ENCODE peak calls at places on chromosomes 6 and 20, in four cellular contexts. R is C1 segment of cervical spinal cord, S is head of caudate nucleus, G is HS-5. O is an unnamed sample.

GRCh38 chr20:55239269-55239668 is 763.9 kb downstream of the DOK5 start:
- DNase-seq in R (no peak), S (no peak), G (no peak), O (no peak)

GRCh38 chr6:149896491-149896890 is 1.4 kb downstream of the RAET1E start:
- DNase-seq in R (no peak), S (no peak), G (no peak), O (peak; percentile 48)

GRCh38 chr20:48800227-48800626 is 27.6 kb downstream of the PREX1 start:
- DNase-seq in R (no peak), S (no peak), G (no peak), O (no peak)

GRCh38 chr20:61271273-61272221 is 19.5 kb downstream of the CDH4 start:
- DNase-seq in R (peak; percentile 18), S (peak; percentile 67), G (no peak), O (peak; percentile 36)

GRCh38 chr6:68975064-68975463 is 340.0 kb downstream of the ADGRB3 start:
- DNase-seq in R (peak; percentile 36), S (peak; percentile 84), G (no peak), O (no peak)

GRCh38 chr20:42373049-42373448 is 754.9 kb upstream of the CHD6 start:
- DNase-seq in R (no peak), S (no peak), G (no peak), O (no peak)

GRCh38 chr6:3247255-3248146 is 11.2 kb upstream of the PSMG4 start:
- DNase-seq in R (peak; percentile 94), S (peak; percentile 89), G (no peak), O (peak; percentile 76)

GRCh38 chr6:81067057-81067456 is 685.4 kb downstream of the TENT5A start:
- DNase-seq in R (no peak), S (no peak), G (no peak), O (no peak)

GRCh38 chr6:32954983-32955802 is 2.3 kb upstream of the HLA-DMA start:
- DNase-seq in R (no peak), S (no peak), G (no peak), O (no peak)

GRCh38 chr6:99514089-99514488 is 1.1 kb downstream of the USP45 start:
- DNase-seq in R (peak; percentile 4), S (no peak), G (no peak), O (peak; percentile 17)

GRCh38 chr6:138382498-138383265 is 5.0 kb downstream of the SMIM28 start:
- DNase-seq in R (no peak), S (no peak), G (no peak), O (no peak)

GRCh38 chr6:111725446-111726112 is 119.9 kb upstream of the TRAF3IP2 start:
- DNase-seq in R (no peak), S (peak; percentile 43), G (no peak), O (peak; percentile 39)

GRCh38 chr6:87382861-87383260 is 24.9 kb upstream of the CFAP206 start:
- DNase-seq in R (no peak), S (no peak), G (no peak), O (no peak)

GRCh38 chr6:41344865-41345264 is 9.5 kb downstream of the NCR2 start:
- DNase-seq in R (no peak), S (no peak), G (no peak), O (no peak)

GRCh38 chr6:961407-961930 is 268.5 kb upstream of the EXOC2 start:
- DNase-seq in R (no peak), S (no peak), G (no peak), O (no peak)

GRCh38 chr6:156848533-156848932 is 71.4 kb downstream of the ARID1B start:
- DNase-seq in R (no peak), S (no peak), G (no peak), O (no peak)

GRCh38 chr6:167140589-167141474 is 16.9 kb downstream of the GPR31 start:
- DNase-seq in R (no peak), S (no peak), G (no peak), O (no peak)

GRCh38 chr6:63475707-63476106 is 96.6 kb upstream of the LOC128125822 start:
- DNase-seq in R (no peak), S (no peak), G (no peak), O (no peak)

GRCh38 chr20:13990465-13990864 is at the start of gene SEL1L2:
- DNase-seq in R (no peak), S (no peak), G (no peak), O (no peak)

GRCh38 chr20:5674176-5674660 is 76.0 kb upstream of the SHLD1 start:
- DNase-seq in R (no peak), S (no peak), G (no peak), O (no peak)

GRCh38 chr6:139112146-139112545 is 22.7 kb upstream of the HECA start:
- DNase-seq in R (no peak), S (no peak), G (no peak), O (peak; percentile 11)

GRCh38 chr6:92446052-92446451 is 973.3 kb downstream of the EPHA7 start:
- DNase-seq in R (no peak), S (no peak), G (no peak), O (no peak)

GRCh38 chr6:139369568-139370046 is 4.8 kb downstream of the CITED2 start:
- DNase-seq in R (no peak), S (no peak), G (no peak), O (peak; percentile 82)

GRCh38 chr6:170102582-170103481 is 188.0 kb downstream of the DLL1 start:
- DNase-seq in R (no peak), S (no peak), G (no peak), O (no peak)

GRCh38 chr20:53872561-53873248 is 197.7 kb downstream of the BCAS1 start:
- DNase-seq in R (no peak), S (peak; percentile 51), G (no peak), O (peak; percentile 22)

GRCh38 chr6:35514587-35514986 is 1.9 kb upstream of the TULP1 start:
- DNase-seq in R (no peak), S (no peak), G (no peak), O (no peak)

GRCh38 chr20:41344938-41345728 is 4.5 kb downstream of the LPIN3 start:
- DNase-seq in R (no peak), S (no peak), G (no peak), O (no peak)

GRCh38 chr6:133701633-133702331 is 187.1 kb upstream of the TCF21 start:
- DNase-seq in R (no peak), S (no peak), G (no peak), O (peak; percentile 60)

GRCh38 chr20:25360631-25361286 is 29.9 kb downstream of the ABHD12 start:
- DNase-seq in R (no peak), S (no peak), G (no peak), O (peak; percentile 17)

O was measured in foreskin fibroblast.